ENCODE peak calls at places on chromosomes 7 and 10, in four cellular contexts. One of them, this sample, is unnamed. For H3K4me1, the result is how much of the 10 kb centered on the place peaks cover.

GRCh38 chr7:33043875-33044718 is 18.5 kb downstream of the NT5C3A start:
- DNase-seq in right lobe of liver: no peak
- DNase-seq in ovary: no peak
- DNase-seq in HCT116: no peak
- DNase-seq in this sample: no peak

GRCh38 chr7:41046221-41046761 is 656.6 kb downstream of the INHBA start:
- DNase-seq in right lobe of liver: no peak
- DNase-seq in ovary: no peak
- DNase-seq in HCT116: no peak
- DNase-seq in this sample: peak

GRCh38 chr10:105857284-105858264 is 1216.5 kb downstream of the SORCS3 start:
- DNase-seq in HCT116: no peak
- DNase-seq in right lobe of liver: no peak
- DNase-seq in ovary: no peak
- DNase-seq in this sample: no peak

GRCh38 chr7:116518971-116519370 is 5.9 kb upstream of the CAV1 start:
- DNase-seq in ovary: no peak
- DNase-seq in HCT116: no peak
- DNase-seq in right lobe of liver: no peak
- DNase-seq in this sample: no peak

GRCh38 chr7:149624419-149625338 is 127.1 kb upstream of the ZNF746 start:
- DNase-seq in HCT116: peak
- DNase-seq in right lobe of liver: peak
- DNase-seq in ovary: peak
- DNase-seq in this sample: peak

GRCh38 chr10:7484456-7485266 is 73.8 kb upstream of the SFMBT2 start:
- DNase-seq in HCT116: no peak
- DNase-seq in ovary: no peak
- DNase-seq in right lobe of liver: no peak
- DNase-seq in this sample: no peak

GRCh38 chr10:110792476-110792875 is 79.3 kb upstream of the PDCD4 start:
- DNase-seq in HCT116: no peak
- DNase-seq in ovary: no peak
- DNase-seq in right lobe of liver: no peak
- DNase-seq in this sample: no peak

GRCh38 chr10:24854256-24854655 is 98.2 kb downstream of the PRTFDC1 start:
- DNase-seq in right lobe of liver: no peak
- DNase-seq in ovary: no peak
- DNase-seq in HCT116: no peak
- DNase-seq in this sample: no peak

GRCh38 chr7:2381227-2381626 is 22.2 kb upstream of the CHST12 start:
- DNase-seq in ovary: no peak
- DNase-seq in HCT116: no peak
- DNase-seq in right lobe of liver: no peak
- DNase-seq in this sample: no peak

GRCh38 chr10:79982861-79983260 is 34.0 kb upstream of the SFTPD start:
- DNase-seq in HCT116: no peak
- DNase-seq in right lobe of liver: no peak
- DNase-seq in ovary: no peak
- DNase-seq in this sample: no peak

GRCh38 chr7:115357213-115357999 is 435.5 kb downstream of the MDFIC start:
- DNase-seq in ovary: no peak
- DNase-seq in right lobe of liver: no peak
- DNase-seq in HCT116: no peak
- DNase-seq in this sample: no peak

GRCh38 chr7:114085592-114086490 is 167.0 kb upstream of the PPP1R3A start:
- DNase-seq in HCT116: peak
- DNase-seq in ovary: peak
- DNase-seq in right lobe of liver: peak
- DNase-seq in this sample: peak

GRCh38 chr10:132383751-132384181 is 13.2 kb upstream of the PWWP2B start:
- DNase-seq in ovary: peak
- DNase-seq in right lobe of liver: peak
- DNase-seq in HCT116: no peak
- DNase-seq in this sample: peak

GRCh38 chr10:96401036-96401435 is 42.2 kb upstream of the OPALIN start:
- DNase-seq in right lobe of liver: peak
- DNase-seq in ovary: no peak
- DNase-seq in HCT116: no peak
- DNase-seq in this sample: no peak

GRCh38 chr7:29398011-29398410 is 165.6 kb upstream of the PRR15 start:
- DNase-seq in ovary: no peak
- DNase-seq in HCT116: no peak
- DNase-seq in right lobe of liver: no peak
- DNase-seq in this sample: no peak

GRCh38 chr10:91887075-91887899 is 22.0 kb downstream of the FGFBP3 start:
- DNase-seq in ovary: peak
- DNase-seq in right lobe of liver: no peak
- DNase-seq in HCT116: no peak
- DNase-seq in this sample: no peak

GRCh38 chr7:150941983-150942590 is 36.0 kb downstream of the KCNH2 start:
- DNase-seq in HCT116: no peak
- DNase-seq in right lobe of liver: no peak
- DNase-seq in ovary: no peak
- DNase-seq in this sample: peak

GRCh38 chr7:129925416-129926002 is 27.3 kb downstream of the UBE2H start:
- DNase-seq in right lobe of liver: no peak
- DNase-seq in HCT116: no peak
- DNase-seq in ovary: no peak
- DNase-seq in this sample: peak

GRCh38 chr7:70925411-70926115 is 206.4 kb upstream of the GALNT17 start:
- DNase-seq in ovary: no peak
- DNase-seq in right lobe of liver: no peak
- DNase-seq in HCT116: no peak
- DNase-seq in this sample: no peak

GRCh38 chr10:66535418-66535817 is 390.4 kb upstream of the LRRTM3 start:
- DNase-seq in HCT116: no peak
- DNase-seq in right lobe of liver: no peak
- DNase-seq in ovary: no peak
- DNase-seq in this sample: no peak

GRCh38 chr7:36923831-36924555 is 199.7 kb upstream of the AOAH start:
- DNase-seq in HCT116: no peak
- DNase-seq in right lobe of liver: no peak
- DNase-seq in ovary: no peak
- DNase-seq in this sample: no peak

GRCh38 chr10:132169766-132170560 is 16.8 kb upstream of the DPYSL4 start:
- DNase-seq in right lobe of liver: no peak
- DNase-seq in ovary: peak
- DNase-seq in HCT116: no peak
- DNase-seq in this sample: peak

GRCh38 chr7:111089822-111090426 is 1.0 kb upstream of the LRRN3 start:
- DNase-seq in right lobe of liver: no peak
- DNase-seq in HCT116: peak
- DNase-seq in ovary: no peak
- DNase-seq in this sample: no peak

GRCh38 chr7:122767339-122767738 is 64.6 kb upstream of the RNF148 start:
- DNase-seq in ovary: no peak
- DNase-seq in HCT116: no peak
- DNase-seq in right lobe of liver: no peak
- DNase-seq in this sample: no peak

GRCh38 chr10:22599636-22600228 is 114.6 kb downstream of the PIP4K2A start:
- DNase-seq in ovary: no peak
- DNase-seq in HCT116: no peak
- DNase-seq in right lobe of liver: no peak
- DNase-seq in this sample: no peak

GRCh38 chr7:131276736-131277135 is 50.9 kb upstream of the MKLN1 start:
- DNase-seq in HCT116: no peak
- DNase-seq in ovary: no peak
- DNase-seq in right lobe of liver: no peak
- DNase-seq in this sample: no peak

GRCh38 chr10:86752311-86752710 is 4.1 kb upstream of the BMPR1A start:
- DNase-seq in right lobe of liver: no peak
- DNase-seq in HCT116: no peak
- DNase-seq in ovary: no peak
- DNase-seq in this sample: no peak

GRCh38 chr7:28410628-28411578 is 1.4 kb upstream of the CREB5 start:
- DNase-seq in HCT116: no peak
- DNase-seq in ovary: peak
- DNase-seq in right lobe of liver: no peak
- DNase-seq in this sample: peak

GRCh38 chr10:62980697-62981495 is 152.2 kb upstream of the NRBF2 start:
- DNase-seq in right lobe of liver: no peak
- DNase-seq in ovary: no peak
- DNase-seq in HCT116: no peak
- DNase-seq in this sample: no peak

GRCh38 chr10:120891367-120891766 is 40.2 kb downstream of the WDR11 start:
- DNase-seq in right lobe of liver: no peak
- DNase-seq in ovary: no peak
- DNase-seq in HCT116: no peak
- DNase-seq in this sample: no peak

GRCh38 chr7:266851-267840 is 22.8 kb upstream of the FOXL3 start:
- DNase-seq in HCT116: no peak
- DNase-seq in ovary: no peak
- DNase-seq in right lobe of liver: no peak
- DNase-seq in this sample: no peak

GRCh38 chr10:124078714-124079113 is 14.7 kb downstream of the CHST15 start:
- DNase-seq in HCT116: no peak
- DNase-seq in ovary: no peak
- DNase-seq in right lobe of liver: no peak
- DNase-seq in this sample: no peak

GRCh38 chr10:124078028-124078427 is 15.4 kb downstream of the CHST15 start:
- DNase-seq in ovary: no peak
- DNase-seq in HCT116: no peak
- DNase-seq in right lobe of liver: no peak
- DNase-seq in this sample: no peak

GRCh38 chr10:124077216-124077615 is 16.2 kb downstream of the CHST15 start:
- DNase-seq in HCT116: no peak
- DNase-seq in right lobe of liver: no peak
- DNase-seq in ovary: no peak
- DNase-seq in this sample: no peak

GRCh38 chr10:124081547-124082140 is 11.8 kb downstream of the CHST15 start:
- DNase-seq in ovary: no peak
- DNase-seq in HCT116: no peak
- DNase-seq in right lobe of liver: no peak
- DNase-seq in this sample: no peak

DNA sequence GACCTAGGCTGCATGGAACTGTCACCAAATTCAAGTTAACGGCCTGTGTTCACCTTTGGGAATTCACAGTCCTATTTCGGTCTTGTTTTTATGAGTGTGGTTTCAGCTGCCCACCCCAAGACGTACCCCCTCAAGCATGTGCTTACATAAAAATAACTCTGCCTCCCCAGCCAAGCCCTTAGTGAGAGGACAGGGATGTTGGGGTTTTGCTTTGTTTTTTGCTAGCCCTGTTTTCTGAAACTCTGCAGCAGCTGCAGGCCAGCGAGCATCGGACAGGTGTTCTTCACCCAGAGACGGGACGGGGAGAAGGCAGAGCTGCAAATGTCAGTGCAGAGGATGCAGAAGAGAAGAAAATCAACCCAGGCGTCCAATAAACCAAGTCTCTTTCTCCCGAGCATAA is 13.5 kb downstream of the CHST15 start:
- DNase-seq in HCT116: no peak
- DNase-seq in ovary: no peak
- DNase-seq in right lobe of liver: no peak
- DNase-seq in this sample: no peak
- H3K4me1 ChIP-seq in HCT116: under half
- H3K4me1 ChIP-seq in ovary: under half
- H3K4me1 ChIP-seq in right lobe of liver: under half
- H3K4me1 ChIP-seq in this sample: under half

GRCh38 chr7:100469227-100470044 is 5.4 kb upstream of the SPACDR start:
- DNase-seq in HCT116: no peak
- DNase-seq in right lobe of liver: peak
- DNase-seq in ovary: peak
- DNase-seq in this sample: peak
- H3K27ac ChIP-seq in HCT116: peak
- H3K27ac ChIP-seq in right lobe of liver: no peak
- H3K27ac ChIP-seq in ovary: peak
- H3K27ac ChIP-seq in this sample: peak

DNA sequence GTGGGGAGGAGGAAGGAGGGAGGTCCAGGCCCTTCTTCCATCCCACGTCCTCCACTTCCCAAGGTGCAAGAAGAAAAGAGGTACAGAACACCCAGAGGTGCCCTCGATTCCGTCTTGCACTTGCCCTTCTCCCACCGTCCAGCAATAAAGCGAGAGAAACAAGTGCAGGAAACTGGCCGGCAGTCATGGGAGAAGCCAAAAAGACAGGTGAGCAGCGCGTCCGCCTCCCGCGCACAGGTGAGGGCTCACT is 1.3 kb downstream of the C10orf95 start:
- DNase-seq in ovary: no peak
- DNase-seq in right lobe of liver: no peak
- DNase-seq in HCT116: no peak
- DNase-seq in this sample: no peak
- TF ChIP-seq POLR2A in ovary: no peak
- TF ChIP-seq POLR2A in right lobe of liver: no peak
- TF ChIP-seq POLR2A in HCT116: no peak
- TF ChIP-seq POLR2A in this sample: no peak

GRCh38 chr7:55570939-55571338 is 1.4 kb downstream of the VOPP1 start:
- DNase-seq in ovary: no peak
- DNase-seq in right lobe of liver: no peak
- DNase-seq in HCT116: no peak
- DNase-seq in this sample: no peak
- H3K4me1 ChIP-seq in ovary: under half
- H3K4me1 ChIP-seq in right lobe of liver: under half
- H3K4me1 ChIP-seq in HCT116: under half
- H3K4me1 ChIP-seq in this sample: under half

GRCh38 chr10:123863721-123864432 is 27.7 kb downstream of the CPXM2 start:
- DNase-seq in ovary: no peak
- DNase-seq in HCT116: no peak
- DNase-seq in right lobe of liver: no peak
- DNase-seq in this sample: no peak
- H3K27ac ChIP-seq in ovary: no peak
- H3K27ac ChIP-seq in HCT116: no peak
- H3K27ac ChIP-seq in right lobe of liver: no peak
- H3K27ac ChIP-seq in this sample: no peak